ENCODE peak calls at places on chromosome 1, in six cellular contexts. P is neural crest cell; Y is fibroblast of lung; K is sigmoid colon; X is activated T-helper 1 cell treated with anti-CD3 and anti-CD28 coated beads, Interleukin-2, amount 50 U/mL, for 16 hours; S is stomach. D is an unnamed sample.

GRCh38 chr1:60947367-60947766 is 135.0 kb upstream of the NFIA start:
- DNase-seq in K (no peak), Y (no peak), P (no peak), S (no peak), X (no peak), D (no peak)

GRCh38 chr1:246608616-246609376 is 42.5 kb downstream of the CNST start:
- DNase-seq in P (no peak), K (peak; percentile 82), Y (peak; percentile 94), X (no peak), S (peak; percentile 93), D (no peak)

GRCh38 chr1:217076902-217077301 is 353.7 kb upstream of the ESRRG start:
- DNase-seq in X (no peak), S (no peak), Y (peak; percentile 60), K (no peak), P (no peak), D (no peak)

GRCh38 chr1:47013239-47013638 is 10.2 kb upstream of the CYP4X1 start:
- DNase-seq in K (no peak), X (no peak), Y (no peak), S (no peak), P (no peak), D (no peak)

GRCh38 chr1:226424228-226425003 is 16.5 kb upstream of the PARP1 start:
- DNase-seq in Y (peak; percentile 56), S (no peak), P (no peak), K (no peak), X (no peak), D (peak; percentile 53)

GRCh38 chr1:158951956-158952355 is 20.6 kb downstream of the PYHIN1 start:
- DNase-seq in S (no peak), Y (no peak), P (no peak), K (no peak), X (no peak), D (no peak)

GRCh38 chr1:196382383-196382782 is 225.9 kb downstream of the KCNT2 start:
- DNase-seq in Y (no peak), P (no peak), K (no peak), X (no peak), S (no peak), D (no peak)

GRCh38 chr1:153985341-153985912 is 712 bp downstream of the RAB13 start:
- DNase-seq in K (peak; percentile 86), P (no peak), X (no peak), S (no peak), Y (peak; percentile 83), D (no peak)

GRCh38 chr1:6497215-6497866 is 5.9 kb upstream of the PLEKHG5 start:
- DNase-seq in S (peak; percentile 54), X (peak; percentile 23), K (no peak), Y (peak; percentile 20), P (peak; percentile 65), D (no peak)

GRCh38 chr1:218479436-218480115 is 134.4 kb downstream of the TGFB2 start:
- DNase-seq in S (no peak), Y (no peak), X (no peak), K (no peak), P (no peak), D (no peak)

D was measured in NCI-H2107.